ENCODE peak calls at places on chromosomes 1 and 21, in six cellular contexts. G is transverse colon, V is adrenal gland, O is uterus, X is neural progenitor cell, U is left lung. Q is an unnamed sample. For H3K9me3, the result is how much of the 10 kb centered on the place peaks cover.

GRCh38 chr1:65323246-65323645 is 13.9 kb downstream of the DNAJC6 start:
- DNase-seq in X (no peak), U (no peak), G (no peak), O (no peak), V (no peak), Q (no peak)

GRCh38 chr1:205664399-205665108 is 15.8 kb downstream of the SLC45A3 start:
- DNase-seq in U (no peak), V (no peak), G (peak), X (no peak), O (no peak), Q (no peak)

GRCh38 chr21:26939532-26940181 is 27.2 kb downstream of the ADAMTS5 start:
- DNase-seq in X (no peak), V (no peak), U (no peak), G (no peak), O (no peak), Q (no peak)

GRCh38 chr1:76891931-76892330 is 24.7 kb downstream of the ST6GALNAC5 start:
- DNase-seq in G (no peak), O (no peak), V (no peak), X (no peak), U (no peak), Q (no peak)

GRCh38 chr21:37878946-37879660 is 37.2 kb downstream of the KCNJ6 start:
- DNase-seq in U (no peak), G (no peak), X (no peak), O (no peak), V (no peak), Q (no peak)

GRCh38 chr1:60503216-60503615 is 429.6 kb upstream of the C1orf87 start:
- DNase-seq in U (no peak), V (no peak), X (no peak), G (no peak), O (no peak), Q (no peak)

GRCh38 chr1:35112668-35113067 is 33.5 kb downstream of the ZMYM1 start:
- DNase-seq in X (no peak), O (no peak), V (no peak), G (no peak), U (no peak), Q (no peak)

GRCh38 chr1:230191079-230191478 is 124.0 kb downstream of the GALNT2 start:
- DNase-seq in X (no peak), G (peak), V (peak), O (peak), U (no peak), Q (no peak)

GRCh38 chr1:235820059-235820458 is 46.6 kb downstream of the LYST start:
- DNase-seq in X (no peak), U (no peak), G (no peak), V (peak), O (no peak), Q (no peak)

GRCh38 chr1:58249729-58250586 is 296.6 kb downstream of the OMA1 start:
- DNase-seq in U (peak), V (no peak), G (no peak), X (peak), O (peak), Q (no peak)

GRCh38 chr1:94801919-94802546 is 18.1 kb upstream of the SLC44A3 start:
- DNase-seq in V (peak), G (peak), X (peak), U (peak), O (peak), Q (no peak)

DNA sequence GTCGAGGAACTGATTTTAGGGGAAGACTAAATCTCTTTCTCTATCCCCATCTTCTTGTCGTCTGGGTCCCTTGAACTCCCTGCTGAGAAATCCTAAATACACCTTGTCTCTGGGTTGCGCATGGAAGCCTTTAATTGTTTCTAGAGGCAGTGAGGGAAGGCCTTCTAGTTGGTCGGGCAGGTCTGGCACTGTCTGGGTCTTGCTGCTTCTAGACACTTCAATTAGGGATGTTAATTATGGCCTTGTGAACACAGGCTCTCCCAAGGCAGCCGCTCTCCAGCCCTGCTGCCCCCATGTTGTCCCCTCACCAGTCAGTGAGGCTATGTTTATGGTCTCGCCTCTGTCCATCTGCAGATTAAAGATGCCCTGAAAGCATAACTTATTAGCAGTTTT is 22.3 kb downstream of the SOX13 start:
- DNase-seq in G (no peak), X (peak), U (no peak), O (no peak), V (no peak), Q (no peak)
- H3K27ac ChIP-seq in G (peak), X (no peak), U (no peak), O (peak), V (no peak), Q (no peak)

GRCh38 chr1:22539510-22540118 is 23.7 kb upstream of the EPHA8 start:
- DNase-seq in X (no peak), U (no peak), G (no peak), O (no peak), V (no peak), Q (no peak)

GRCh38 chr1:22537441-22538139 is 25.7 kb upstream of the EPHA8 start:
- DNase-seq in G (no peak), U (no peak), O (no peak), V (no peak), X (no peak), Q (no peak)

GRCh38 chr1:22535399-22535798 is 27.9 kb upstream of the EPHA8 start:
- DNase-seq in V (no peak), O (no peak), X (no peak), U (no peak), G (no peak), Q (no peak)

GRCh38 chr1:22534951-22535350 is 28.3 kb upstream of the EPHA8 start:
- DNase-seq in X (no peak), O (no peak), U (no peak), V (no peak), G (no peak), Q (no peak)

GRCh38 chr1:22536506-22536905 is 26.8 kb upstream of the EPHA8 start:
- DNase-seq in X (no peak), O (no peak), U (no peak), V (no peak), G (no peak), Q (no peak)
- TF ChIP-seq CTCF in X (no peak), O (no peak), U (no peak), V (no peak), G (no peak), Q (no peak)

DNA sequence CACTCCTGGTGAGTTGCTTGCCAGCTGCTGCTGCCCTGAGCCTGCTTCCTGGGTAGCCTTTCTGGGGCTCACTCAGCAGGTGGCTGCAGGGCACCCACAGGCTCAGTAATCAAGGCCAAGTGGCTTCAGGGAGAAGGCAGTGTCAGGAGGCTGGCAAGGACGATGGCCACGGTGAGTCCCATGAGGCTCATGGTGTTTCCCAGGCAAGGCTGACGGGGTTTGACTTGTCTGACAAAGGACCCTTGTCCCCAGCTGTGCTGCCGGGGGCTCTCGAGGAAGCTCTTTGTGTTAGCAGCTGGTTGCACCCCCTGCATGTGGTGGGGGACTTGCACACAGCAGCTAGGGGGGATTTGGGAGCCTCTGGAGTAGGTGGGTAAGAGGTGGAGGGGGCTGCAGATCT is 190.5 kb upstream of the C1orf174 start:
- DNase-seq in O (no peak), V (no peak), U (no peak), X (no peak), G (no peak), Q (no peak)
- H3K9me3 ChIP-seq in O (under half), V (under half), U (under half), X (under half), G (under half), Q (under half)

GRCh38 chr1:20194224-20194623 is 7.9 kb upstream of the PLA2G2C start:
- DNase-seq in X (no peak), V (no peak), O (no peak), U (no peak), G (no peak), Q (no peak)

GRCh38 chr1:20197329-20197791 is 11.0 kb upstream of the PLA2G2C start:
- DNase-seq in O (no peak), G (no peak), V (no peak), X (no peak), U (no peak), Q (no peak)

GRCh38 chr1:20192871-20193411 is 6.6 kb upstream of the PLA2G2C start:
- DNase-seq in V (no peak), G (no peak), X (no peak), U (no peak), O (no peak), Q (no peak)

GRCh38 chr1:20194770-20195463 is 8.6 kb upstream of the PLA2G2C start:
- DNase-seq in G (peak), U (peak), V (peak), X (peak), O (peak), Q (peak)

DNA sequence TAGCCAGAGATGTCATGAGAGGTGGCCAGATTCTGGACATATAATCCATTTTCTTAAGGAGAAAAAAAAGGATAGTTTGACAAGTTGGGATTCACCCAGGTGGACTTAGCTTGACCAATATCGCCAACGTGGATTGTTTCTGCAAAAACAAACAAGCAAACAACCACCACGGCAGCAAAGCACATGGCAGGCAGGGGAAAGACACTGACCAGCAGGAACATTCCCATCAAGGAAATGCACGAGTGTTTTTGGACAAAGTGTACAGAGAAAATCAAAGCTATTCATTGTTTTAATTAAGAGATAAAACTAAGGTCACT is 9.1 kb upstream of the PLA2G2C start:
- DNase-seq in V (no peak), U (no peak), O (no peak), X (no peak), G (no peak), Q (no peak)
- H3K27ac ChIP-seq in V (no peak), U (no peak), O (no peak), X (no peak), G (no peak), Q (no peak)

GRCh38 chr21:18951291-18952038 is 547.9 kb upstream of the TMPRSS15 start:
- DNase-seq in O (no peak), G (peak), U (peak), X (peak), V (peak), Q (no peak)
- TF ChIP-seq CTCF in O (no peak), G (peak), U (peak), X (peak), V (peak), Q (no peak)

DNA sequence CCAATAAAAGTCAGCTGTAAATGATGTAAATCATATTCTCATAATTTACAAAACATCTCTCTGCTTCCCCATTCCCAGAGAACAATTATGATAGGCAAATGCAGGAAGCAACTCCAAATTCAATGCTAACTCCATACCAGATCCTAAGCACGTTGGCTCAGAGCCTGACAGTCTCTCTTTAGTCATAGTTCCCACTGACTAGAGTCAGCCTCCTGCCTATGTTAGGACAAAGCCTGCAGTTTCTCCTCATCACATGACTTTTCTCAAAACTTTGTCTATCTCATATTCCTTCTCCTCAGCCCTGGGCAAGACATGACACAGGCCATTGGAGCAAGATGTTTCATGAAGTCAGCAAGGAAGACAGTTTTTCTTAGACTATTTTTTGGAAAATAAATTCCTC is 101.5 kb upstream of the COL24A1 start:
- DNase-seq in V (no peak), U (no peak), X (no peak), O (no peak), G (no peak), Q (no peak)
- H3K9me3 ChIP-seq in V (under half), U (under half), X (under half), O (under half), G (under half), Q (under half)

GRCh38 chr1:164703415-164703814 is 144.4 kb downstream of the PBX1 start:
- DNase-seq in O (peak), U (no peak), V (no peak), G (no peak), X (no peak), Q (no peak)
- H3K27ac ChIP-seq in O (peak), U (no peak), V (no peak), G (peak), X (no peak), Q (no peak)